ENCODE peak calls at places on chromosomes 5 and 9, in nine cellular contexts. D is HCEC 1CT; R is kidney tubule cell; Z is GM13976; N is Calu3; S is RWPE1; P is mucosa of gallbladder; H is activated CD8-positive, alpha-beta memory T cell treated with anti-CD3 and anti-CD28 coated beads, Interleukin-2, amount 50 U/mL, for 4 hours; W is CD4-positive, CD25-positive, alpha-beta regulatory T cell. U is an unnamed sample.

GRCh38 chr9:128102196-128102595 is 25.3 kb downstream of the PTGES2 start:
- DNase-seq in R (no peak), Z (no peak), S (no peak), N (no peak), W (no peak), P (no peak), H (no peak), D (no peak), U (no peak)

GRCh38 chr5:148740966-148741742 is 85.3 kb upstream of the ADRB2 start:
- DNase-seq in W (no peak), N (peak), P (peak), Z (peak), D (peak), S (peak), H (no peak), R (peak), U (no peak)

GRCh38 chr9:69611221-69611620 is 61.0 kb downstream of the APBA1 start:
- DNase-seq in W (no peak), N (no peak), D (no peak), S (no peak), H (no peak), P (no peak), Z (no peak), R (no peak), U (no peak)

GRCh38 chr9:88922091-88922490 is 69.2 kb upstream of the S1PR3 start:
- DNase-seq in Z (no peak), S (no peak), N (no peak), D (no peak), H (peak), R (no peak), W (peak), P (no peak), U (no peak)

GRCh38 chr5:6659941-6660684 is 26.9 kb downstream of the SRD5A1 start:
- DNase-seq in N (peak), D (no peak), R (peak), P (peak), S (no peak), Z (peak), H (no peak), W (no peak), U (no peak)

GRCh38 chr5:148962200-148962550 is 100.7 kb downstream of the SH3TC2 start:
- DNase-seq in N (no peak), H (no peak), D (no peak), S (no peak), R (no peak), Z (no peak), W (no peak), P (no peak), U (no peak)

GRCh38 chr5:66596791-66597757 is 881 bp downstream of the MAST4 start:
- DNase-seq in N (peak), D (no peak), W (no peak), P (no peak), R (peak), S (peak), H (no peak), Z (peak), U (no peak)

GRCh38 chr9:3650994-3651622 is 125.3 kb upstream of the RFX3 start:
- DNase-seq in R (no peak), P (no peak), N (no peak), D (no peak), Z (no peak), W (no peak), S (no peak), H (no peak), U (no peak)

GRCh38 chr5:155591273-155591672 is 577.7 kb downstream of the KIF4B start:
- DNase-seq in P (no peak), R (no peak), D (no peak), H (no peak), N (no peak), W (no peak), Z (no peak), S (no peak), U (no peak)

GRCh38 chr9:95406114-95406513 is 88.6 kb upstream of the FANCC start:
- DNase-seq in H (no peak), N (no peak), S (no peak), Z (no peak), D (peak), W (no peak), P (no peak), R (no peak), U (no peak)

GRCh38 chr5:174356536-174356935 is 311.0 kb downstream of the NSG2 start:
- DNase-seq in H (no peak), W (no peak), N (no peak), S (no peak), R (no peak), D (no peak), Z (no peak), P (no peak), U (no peak)

GRCh38 chr5:176844706-176845391 is 34.5 kb downstream of the UNC5A start:
- DNase-seq in N (no peak), P (no peak), D (no peak), H (no peak), R (peak), S (peak), Z (no peak), W (no peak), U (no peak)

GRCh38 chr5:126056851-126057622 is 366.2 kb upstream of the GRAMD2B start:
- DNase-seq in R (no peak), H (no peak), W (no peak), S (no peak), Z (no peak), D (no peak), P (no peak), N (no peak), U (no peak)

GRCh38 chr5:147860641-147861025 is 17.9 kb upstream of the SCGB3A2 start:
- DNase-seq in D (no peak), S (no peak), N (peak), Z (no peak), H (no peak), R (no peak), P (peak), W (no peak), U (no peak)

GRCh38 chr5:59484618-59485017 is 408.9 kb downstream of the PDE4D start:
- DNase-seq in W (no peak), D (no peak), S (no peak), H (no peak), R (peak), Z (no peak), N (no peak), P (no peak), U (no peak)

GRCh38 chr5:96522635-96523355 is 89.7 kb upstream of the PCSK1 start:
- DNase-seq in N (no peak), S (no peak), D (no peak), P (no peak), Z (no peak), R (no peak), H (no peak), W (no peak), U (no peak)

GRCh38 chr5:132674671-132675506 is 1.1 kb downstream of the IL4 start:
- DNase-seq in N (peak), H (no peak), S (peak), D (peak), Z (peak), R (peak), P (no peak), W (no peak), U (no peak)

GRCh38 chr5:75021229-75021628 is 31.1 kb downstream of the GCNT4 start:
- DNase-seq in P (no peak), Z (no peak), H (no peak), D (no peak), N (no peak), W (no peak), R (no peak), S (no peak), U (no peak)

GRCh38 chr9:131020388-131020787 is 11.4 kb downstream of the LAMC3 start:
- DNase-seq in Z (no peak), P (no peak), D (peak), H (no peak), W (no peak), N (no peak), R (peak), S (no peak), U (no peak)

GRCh38 chr5:56319281-56320242 is 86.4 kb upstream of the ANKRD55 start:
- DNase-seq in R (no peak), H (no peak), N (no peak), W (no peak), Z (no peak), P (no peak), S (peak), D (peak), U (no peak)

GRCh38 chr5:178430187-178431062 is 159.8 kb downstream of the COL23A1 start:
- DNase-seq in H (no peak), W (no peak), D (no peak), S (no peak), Z (no peak), R (no peak), N (no peak), P (peak), U (no peak)

GRCh38 chr9:108865037-108865436 is 3.0 kb downstream of the ACTL7A start:
- DNase-seq in H (no peak), W (no peak), N (no peak), R (peak), Z (no peak), D (no peak), P (no peak), S (no peak), U (no peak)

GRCh38 chr9:131197160-131197911 is 72.0 kb downstream of the NUP214 start:
- DNase-seq in S (no peak), D (no peak), P (no peak), W (no peak), Z (no peak), H (no peak), R (no peak), N (no peak), U (no peak)

GRCh38 chr9:10875752-10876151 is 262.9 kb upstream of the PTPRD start:
- DNase-seq in Z (no peak), N (no peak), R (peak), S (peak), H (no peak), D (no peak), P (no peak), W (no peak), U (no peak)

GRCh38 chr9:92640398-92641091 is 29.4 kb downstream of the IPPK start:
- DNase-seq in N (no peak), P (no peak), S (no peak), W (no peak), Z (no peak), H (no peak), R (no peak), D (no peak), U (no peak)

U was measured in natural killer cell treated with Interleukin-12 subunit alpha and Interleukin-12 subunit beta and Interleukin-15 and Interleukin-18, amount 100 ng/mL, for 72 hours.